ENCODE peak calls at places on chromosomes 5 and 9, in six cellular contexts. K is upper lobe of left lung, A is GM23338, N is HepG2, S is HCT116, Z is Panc1. I is an unnamed sample.

GRCh38 chr5:144141581-144141980 is 28.9 kb downstream of the YIPF5 start:
- ATAC-seq in K (no peak), S (no peak), Z (no peak), A (peak), N (no peak), I (no peak)

GRCh38 chr5:141488591-141489478 is at the start of gene PCDHGC5:
- ATAC-seq in A (no peak), N (no peak), Z (no peak), S (no peak), K (no peak), I (no peak)

GRCh38 chr5:145941677-145942130 is 5.3 kb downstream of the SH3RF2 start:
- ATAC-seq in Z (no peak), S (peak), A (no peak), N (no peak), K (no peak), I (no peak)

GRCh38 chr9:76109953-76110352 is 219.5 kb downstream of the PCSK5 start:
- ATAC-seq in S (no peak), N (no peak), Z (no peak), A (peak), K (peak), I (no peak)

GRCh38 chr5:6377121-6377520 is 1.2 kb downstream of the MED10 start:
- ATAC-seq in K (no peak), Z (no peak), A (no peak), S (no peak), N (no peak), I (no peak)

GRCh38 chr5:14206028-14206725 is 63.0 kb downstream of the TRIO start:
- ATAC-seq in A (no peak), K (no peak), Z (no peak), N (no peak), S (no peak), I (no peak)

GRCh38 chr5:39360483-39361071 is 3.7 kb downstream of the C9 start:
- ATAC-seq in A (no peak), Z (no peak), S (no peak), N (no peak), K (no peak), I (no peak)

GRCh38 chr5:145246961-145247744 is 588.0 kb downstream of the PRELID2 start:
- ATAC-seq in Z (no peak), S (no peak), K (no peak), A (peak), N (no peak), I (no peak)

GRCh38 chr5:158245513-158245912 is 386.6 kb upstream of the CLINT1 start:
- ATAC-seq in Z (no peak), A (no peak), S (no peak), N (no peak), K (no peak), I (no peak)

GRCh38 chr5:133967715-133968056 is 739 bp downstream of the C5orf15 start:
- ATAC-seq in K (peak), N (peak), Z (peak), S (no peak), A (peak), I (no peak)

GRCh38 chr9:33081128-33081851 is 4.8 kb upstream of the SMU1 start:
- ATAC-seq in A (peak), Z (peak), S (peak), K (peak), N (peak), I (peak)
- TF ChIP-seq POLR2AphosphoS5 in A (no peak), Z (no peak), S (no peak), K (peak), N (no peak), I (peak)

DNA sequence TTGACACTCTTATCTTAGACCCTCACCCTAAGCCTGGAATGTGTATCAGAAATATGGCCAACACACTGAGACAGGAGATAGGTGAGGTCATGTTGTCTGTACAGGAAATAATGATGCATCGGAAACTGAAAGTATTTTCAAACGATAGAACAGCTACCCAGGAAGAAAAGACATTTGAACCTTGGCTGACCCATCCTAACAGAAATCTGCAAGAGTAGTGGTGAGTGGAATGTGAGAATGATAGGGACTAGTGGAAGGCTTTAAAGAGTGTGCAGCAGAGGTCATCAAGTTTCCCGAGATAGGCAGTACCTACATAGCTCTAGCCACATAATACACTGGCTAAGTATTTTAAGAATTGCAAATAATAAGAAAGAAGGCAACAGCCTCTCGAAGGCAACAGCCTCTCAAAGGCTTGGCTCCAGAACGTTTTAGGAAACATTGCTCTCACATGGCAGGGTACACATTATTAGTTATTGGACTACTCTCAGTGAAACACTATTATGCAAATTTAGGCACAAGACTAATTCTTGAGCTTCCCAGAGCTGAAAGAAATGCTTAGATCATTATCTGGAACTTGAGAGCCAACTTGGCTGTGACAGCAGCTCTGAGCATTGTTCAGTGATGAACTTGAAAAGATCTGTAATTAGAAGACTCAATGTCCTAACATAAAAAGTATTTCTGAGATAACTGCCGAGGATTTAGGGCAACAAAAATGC is 133.1 kb upstream of the FBXL7 start:
- ATAC-seq in A (no peak), Z (no peak), N (no peak), K (no peak), S (no peak), I (peak)
- TF ChIP-seq POLR2AphosphoS5 in A (no peak), Z (no peak), N (no peak), K (no peak), S (no peak), I (no peak)

GRCh38 chr5:103562453-103563157 is at the start of gene NUDT12:
- ATAC-seq in Z (peak), S (peak), K (peak), N (peak), A (peak), I (peak)
- TF ChIP-seq POLR2AphosphoS5 in Z (peak), S (peak), K (peak), N (peak), A (peak), I (peak)

GRCh38 chr5:611731-612486 is at the start of gene CEP72:
- ATAC-seq in K (peak), N (peak), A (peak), Z (peak), S (peak), I (peak)
- TF ChIP-seq POLR2AphosphoS5 in K (peak), N (peak), A (peak), Z (peak), S (peak), I (no peak)

DNA sequence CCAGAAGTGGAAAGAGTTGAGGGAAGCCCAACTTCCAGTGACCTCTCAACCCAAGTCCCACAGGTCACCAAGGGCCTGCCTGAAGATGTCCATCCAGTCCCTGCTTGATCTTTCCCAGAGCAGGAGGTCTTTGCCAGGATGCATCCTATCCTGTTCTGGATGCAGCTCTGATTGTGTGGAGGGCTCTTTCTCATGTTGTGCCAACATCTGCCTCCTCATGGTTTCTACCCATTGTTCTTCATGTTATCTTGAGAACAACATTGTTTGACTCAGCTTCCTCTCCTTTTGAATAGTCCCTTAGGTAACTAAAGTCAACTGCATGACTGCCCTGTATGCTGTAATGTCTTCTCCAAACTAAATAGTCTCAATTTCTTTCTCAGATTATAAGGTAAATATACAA is 169.3 kb downstream of the CCDC192 start:
- ATAC-seq in K (no peak), A (no peak), N (no peak), S (no peak), Z (no peak), I (peak)
- TF ChIP-seq POLR2AphosphoS5 in K (peak), A (no peak), N (no peak), S (no peak), Z (no peak), I (peak)

DNA sequence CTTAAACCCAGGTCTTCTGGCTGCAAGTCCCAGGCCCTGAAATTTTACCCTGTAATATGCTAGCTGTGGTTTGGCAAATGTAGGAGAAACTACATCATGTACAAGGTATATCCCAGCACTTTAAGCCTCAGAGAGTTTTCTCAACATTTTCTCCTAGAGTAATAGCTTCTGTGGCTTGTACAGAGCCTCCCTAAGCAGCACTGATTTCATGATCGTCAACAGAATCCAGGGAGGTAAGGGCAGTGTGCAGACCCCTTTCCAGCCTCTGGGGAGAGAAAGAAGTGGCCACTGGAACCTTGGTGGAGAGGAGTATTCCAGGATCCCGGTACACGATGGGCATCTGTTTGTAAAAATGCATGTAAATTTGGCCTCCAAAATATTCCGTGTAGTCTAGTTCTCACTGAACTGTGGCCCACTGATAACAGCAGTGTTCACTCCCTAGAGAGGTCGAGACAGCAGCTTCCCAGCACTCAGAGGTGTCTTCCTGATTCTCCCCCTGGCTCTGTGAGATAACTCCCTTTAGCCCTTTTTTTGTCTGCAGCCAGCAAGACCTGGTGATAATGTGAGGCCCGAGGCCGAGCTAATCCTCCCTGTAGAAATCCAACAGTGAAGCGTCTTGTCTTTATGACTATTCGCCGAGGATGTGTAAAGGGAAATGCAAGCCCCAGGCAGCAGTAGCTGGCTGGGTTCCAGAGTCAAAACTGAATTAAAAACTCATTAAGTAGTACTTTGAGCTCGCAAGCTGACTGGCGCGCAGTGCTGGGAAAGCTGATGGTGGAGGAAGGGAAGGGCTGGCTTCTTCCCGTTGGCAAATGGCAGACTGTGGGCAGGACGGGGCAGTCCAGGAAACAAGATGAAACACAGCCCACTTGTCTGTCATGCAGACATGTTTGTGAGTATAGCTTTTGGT is 59.0 kb downstream of the MAP1B start:
- ATAC-seq in S (no peak), K (no peak), Z (no peak), A (peak), N (no peak), I (peak)
- TF ChIP-seq POLR2AphosphoS5 in S (no peak), K (no peak), Z (no peak), A (no peak), N (no peak), I (peak)

I was measured in gastroesophageal sphincter.